ENCODE peak calls at places on chromosomes 2 and 18, in four cellular contexts. B is heart right ventricle, P is mammary epithelial cell, D is glutamatergic neuron. K is an unnamed sample.

GRCh38 chr2:98063289-98063688 is 23.7 kb upstream of the VWA3B start:
- DNase-seq in B (no peak), P (no peak), D (no peak), K (no peak)

GRCh38 chr2:55779459-55780421 is 86.1 kb upstream of the PNPT1 start:
- DNase-seq in B (no peak), P (peak), D (no peak), K (no peak)

GRCh38 chr2:9739508-9739907 is 103.8 kb upstream of the TAF1B start:
- DNase-seq in B (peak), P (no peak), D (no peak), K (no peak)

GRCh38 chr18:63342206-63342605 is 22.6 kb upstream of the BCL2 start:
- DNase-seq in B (no peak), P (no peak), D (peak), K (peak)

GRCh38 chr2:42443980-42444379 is 49.8 kb downstream of the KCNG3 start:
- DNase-seq in B (no peak), P (no peak), D (no peak), K (no peak)

GRCh38 chr2:3257166-3257565 is 120.5 kb downstream of the EIPR1 start:
- DNase-seq in B (no peak), P (no peak), D (peak), K (no peak)

GRCh38 chr2:44543773-44544725 is 182.3 kb downstream of the CAMKMT start:
- DNase-seq in B (no peak), P (peak), D (no peak), K (no peak)

GRCh38 chr18:48848641-48849143 is 102.1 kb downstream of the SMAD7 start:
- DNase-seq in B (peak), P (peak), D (no peak), K (peak)

GRCh38 chr2:18814387-18814786 is 225.0 kb upstream of the NT5C1B start:
- DNase-seq in B (no peak), P (no peak), D (no peak), K (no peak)

GRCh38 chr2:52387937-52388590 is 1356.1 kb upstream of the NRXN1 start:
- DNase-seq in B (no peak), P (no peak), D (no peak), K (no peak)

GRCh38 chr2:195495356-195495755 is 161.7 kb upstream of the SLC39A10 start:
- DNase-seq in B (no peak), P (no peak), D (no peak), K (no peak)

GRCh38 chr2:24076849-24077534 is 866 bp upstream of the SF3B6 start:
- DNase-seq in B (no peak), P (no peak), D (peak), K (peak)

GRCh38 chr2:132668986-132669853 is 785 bp downstream of the LYPD1 start:
- DNase-seq in B (no peak), P (peak), D (peak), K (peak)

DNA sequence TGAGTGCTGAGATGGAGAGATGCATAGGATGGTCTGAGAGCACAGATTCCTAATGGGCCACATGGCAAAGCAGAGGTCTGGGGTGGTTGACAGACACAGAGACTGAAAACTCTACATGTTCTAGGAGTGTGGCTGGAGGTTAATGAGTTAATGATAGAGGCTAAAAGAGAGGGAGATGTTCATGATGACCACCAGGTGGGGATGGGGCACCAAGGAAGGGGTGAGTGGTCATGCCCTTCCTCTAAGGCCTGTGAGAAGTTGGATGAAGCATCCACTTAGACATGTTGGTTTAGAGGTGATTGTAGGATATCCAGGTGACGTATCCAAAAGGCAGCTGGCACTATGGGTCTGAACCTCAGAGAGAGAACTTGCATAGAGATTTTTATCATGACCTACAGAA is 102.1 kb downstream of the LRP2 start:
- DNase-seq in B (no peak), P (no peak), D (no peak), K (no peak)
- TF ChIP-seq CTCF in B (no peak), P (peak), D (no peak), K (no peak)

GRCh38 chr2:59276033-59276432 is 1034.9 kb upstream of the FANCL start:
- DNase-seq in B (no peak), P (no peak), D (peak), K (no peak)
- TF ChIP-seq CTCF in B (no peak), P (peak), D (peak), K (peak)

DNA sequence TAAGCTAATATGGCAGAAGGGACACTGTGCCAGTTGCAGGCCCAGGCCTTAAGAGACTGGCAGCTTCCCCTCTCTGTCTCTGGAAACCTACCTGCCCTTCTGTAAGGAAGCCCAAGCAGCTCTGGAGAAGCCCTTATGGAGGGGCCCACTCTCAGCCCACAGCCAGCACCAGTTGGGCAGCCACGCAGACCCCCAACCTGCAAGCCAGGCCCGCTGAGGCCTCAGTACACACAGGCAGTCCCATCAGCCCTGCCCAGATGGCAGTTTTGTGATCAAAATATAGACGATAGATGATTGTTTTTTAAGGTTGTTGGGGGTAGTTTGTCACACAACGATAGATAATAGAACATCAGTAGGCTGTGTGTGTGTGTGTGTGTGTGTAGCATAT is 36.8 kb upstream of the ALPP start:
- DNase-seq in B (no peak), P (no peak), D (peak), K (no peak)
- TF ChIP-seq CTCF in B (no peak), P (no peak), D (no peak), K (no peak)

DNA sequence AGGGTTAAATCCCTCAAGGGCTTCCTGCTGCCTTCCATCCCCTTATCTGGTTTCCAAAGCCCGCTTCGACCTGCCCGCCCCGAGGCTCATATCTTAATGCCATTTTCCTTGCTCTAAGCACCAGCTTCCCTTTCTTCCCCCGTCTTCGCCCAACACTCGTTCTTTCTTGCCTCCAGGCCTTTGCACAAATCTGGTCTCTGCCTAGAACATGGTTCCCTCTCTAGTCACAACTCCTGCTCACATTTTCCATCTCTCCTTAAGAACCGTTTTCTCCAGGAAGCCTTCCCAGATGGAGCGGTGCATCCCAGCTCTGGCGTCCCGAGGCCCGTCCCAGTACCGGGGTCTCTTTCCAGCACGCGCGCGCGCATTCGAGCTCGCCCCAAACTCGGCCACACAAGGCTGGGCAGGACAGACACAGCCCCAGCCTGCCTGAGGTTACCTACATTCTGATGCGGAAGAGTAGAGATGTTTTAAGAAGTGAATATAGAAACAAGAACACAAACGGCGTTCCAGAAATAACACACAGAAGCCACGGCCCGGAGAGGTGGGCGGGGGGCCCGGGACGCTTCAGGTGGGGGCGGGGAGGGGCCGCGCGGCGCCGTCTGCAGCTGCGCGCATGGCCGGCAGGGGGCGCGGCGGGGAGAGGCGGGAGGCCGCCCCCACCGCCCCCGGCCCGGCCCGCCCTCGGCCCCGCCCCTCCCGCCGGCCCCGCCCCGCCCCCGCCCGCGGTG is at the start of gene DGKD:
- DNase-seq in B (peak), P (peak), D (peak), K (peak)
- TF ChIP-seq CTCF in B (no peak), P (no peak), D (peak), K (peak)

GRCh38 chr2:119352357-119352756 is 14.3 kb downstream of the C2orf76 start:
- DNase-seq in B (no peak), P (peak), D (no peak), K (no peak)

GRCh38 chr2:119349289-119349688 is 17.3 kb downstream of the C2orf76 start:
- DNase-seq in B (no peak), P (peak), D (no peak), K (no peak)

GRCh38 chr2:119354860-119355259 is 11.8 kb downstream of the C2orf76 start:
- DNase-seq in B (no peak), P (no peak), D (no peak), K (no peak)

GRCh38 chr2:119350311-119350998 is 16.2 kb downstream of the C2orf76 start:
- DNase-seq in B (no peak), P (no peak), D (peak), K (no peak)
- TF ChIP-seq CTCF in B (no peak), P (no peak), D (no peak), K (no peak)

DNA sequence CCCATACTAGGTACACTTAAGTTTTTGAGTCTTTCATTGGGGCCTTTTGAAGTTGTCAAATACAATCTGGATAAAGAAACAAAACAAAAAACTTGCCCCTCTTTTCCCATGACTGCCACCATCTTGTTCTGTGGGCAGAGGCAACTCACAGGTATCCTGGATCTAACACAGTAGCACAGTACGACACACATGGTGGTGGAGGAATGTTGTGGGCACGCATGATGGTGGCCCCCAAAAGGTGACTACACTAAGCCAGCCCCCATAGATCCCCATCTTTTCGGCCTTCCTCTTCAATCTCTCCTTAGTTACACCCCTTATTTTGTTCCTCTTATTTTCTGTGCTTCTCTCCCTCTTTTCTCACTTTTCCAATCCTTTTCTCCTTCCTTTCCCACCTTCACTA is 4.5 kb upstream of the STPG4 start:
- DNase-seq in B (no peak), P (no peak), D (no peak), K (no peak)
- TF ChIP-seq CTCF in B (no peak), P (no peak), D (no peak), K (no peak)

GRCh38 chr2:25380023-25380422 is 38.3 kb upstream of the DNMT3A start:
- DNase-seq in B (no peak), P (no peak), D (no peak), K (no peak)

GRCh38 chr2:25386662-25387478 is 45.1 kb upstream of the DNMT3A start:
- DNase-seq in B (no peak), P (no peak), D (no peak), K (no peak)

GRCh38 chr2:25380586-25381360 is 39.0 kb upstream of the DNMT3A start:
- DNase-seq in B (no peak), P (no peak), D (no peak), K (no peak)

GRCh38 chr2:25381502-25381901 is 39.8 kb upstream of the DNMT3A start:
- DNase-seq in B (no peak), P (no peak), D (no peak), K (no peak)

GRCh38 chr2:25383806-25384205 is 42.1 kb upstream of the DNMT3A start:
- DNase-seq in B (no peak), P (no peak), D (no peak), K (no peak)
- TF ChIP-seq CTCF in B (no peak), P (no peak), D (no peak), K (no peak)

GRCh38 chr2:217330647-217331046 is 470.8 kb upstream of the TNP1 start:
- DNase-seq in B (no peak), P (no peak), D (no peak), K (no peak)
- TF ChIP-seq CTCF in B (no peak), P (no peak), D (no peak), K (no peak)